ENCODE peak calls at places on chromosomes 2 and 18, in eight cellular contexts. T is ecto neural progenitor cell; D is HEK293T; X is left ventricle myocardium inferior; C is NCI-H345; J is activated T-helper 9 cell treated with anti-CD3 and anti-CD28 coated beads, Interleukin-2, amount 50 U/mL, for 16 hours; H is EH; B is dermis microvascular lymphatic vessel endothelial cell. E is an unnamed sample.

GRCh38 chr18:78006805-78007204 is 757.2 kb downstream of the GALR1 start:
- DNase-seq in T (peak; percentile 53), D (no peak), X (no peak), C (no peak), J (no peak), H (no peak), B (no peak), E (no peak)

GRCh38 chr2:165240927-165241326 is 1.7 kb downstream of the SCN2A start:
- DNase-seq in T (no peak), D (no peak), X (no peak), C (no peak), J (no peak), H (no peak), B (no peak), E (no peak)

GRCh38 chr2:191038241-191038725 is 24.3 kb upstream of the STAT1 start:
- DNase-seq in T (no peak), D (no peak), X (no peak), C (no peak), J (no peak), H (peak; percentile 83), B (peak; percentile 40), E (no peak)

GRCh38 chr2:145000376-145000775 is 480.5 kb upstream of the ZEB2 start:
- DNase-seq in T (no peak), D (no peak), X (no peak), C (no peak), J (no peak), H (no peak), B (no peak), E (no peak)

GRCh38 chr2:31764169-31764568 is 183.4 kb upstream of the SRD5A2 start:
- DNase-seq in T (no peak), D (no peak), X (no peak), C (no peak), J (no peak), H (peak; percentile 59), B (no peak), E (no peak)

GRCh38 chr2:99841749-99842148 is 300.6 kb downstream of the AFF3 start:
- DNase-seq in T (no peak), D (no peak), X (no peak), C (no peak), J (no peak), H (peak; percentile 75), B (no peak), E (no peak)

GRCh38 chr2:219946021-219946420 is 318.6 kb downstream of the SLC4A3 start:
- DNase-seq in T (no peak), D (no peak), X (no peak), C (no peak), J (no peak), H (peak; percentile 19), B (no peak), E (no peak)

GRCh38 chr2:74835831-74836674 is 2.1 kb downstream of the HK2 start:
- DNase-seq in T (no peak), D (peak; percentile 70), X (no peak), C (peak; percentile 68), J (no peak), H (peak; percentile 47), B (peak; percentile 67), E (no peak)

GRCh38 chr2:27832396-27832795 is 57.8 kb downstream of the RBKS start:
- DNase-seq in T (no peak), D (no peak), X (no peak), C (no peak), J (no peak), H (peak; percentile 86), B (peak; percentile 52), E (no peak)

GRCh38 chr2:96330407-96330806 is 5.2 kb upstream of the NCAPH start:
- DNase-seq in T (no peak), D (no peak), X (no peak), C (no peak), J (no peak), H (peak; percentile 41), B (no peak), E (no peak)